ENCODE peak calls at places on chromosomes 5 and 9, in five cellular contexts. O is caudate nucleus, B is fibroblast of lung, Y is K562, D is body of pancreas. P is an unnamed sample.

GRCh38 chr9:214488-215448 is at the start of gene DOCK8:
- DNase-seq in O (no peak), B (no peak), Y (peak; percentile 78), D (peak; percentile 80), P (peak; percentile 41)

GRCh38 chr5:1507457-1507856 is 16.3 kb downstream of the LPCAT1 start:
- DNase-seq in O (no peak), B (no peak), Y (no peak), D (no peak), P (no peak)

GRCh38 chr9:129761293-129761900 is 8.6 kb upstream of the PTGES start:
- DNase-seq in O (no peak), B (peak; percentile 94), Y (no peak), D (peak; percentile 24), P (no peak)

GRCh38 chr9:127183814-127184582 is 61.6 kb upstream of the ANGPTL2 start:
- DNase-seq in O (no peak), B (peak; percentile 97), Y (no peak), D (no peak), P (no peak)

GRCh38 chr5:29518176-29518575 is 1675.3 kb upstream of the CDH6 start:
- DNase-seq in O (no peak), B (no peak), Y (no peak), D (no peak), P (no peak)

GRCh38 chr5:158807947-158808346 is 291.8 kb downstream of the EBF1 start:
- DNase-seq in O (no peak), B (no peak), Y (no peak), D (no peak), P (no peak)

GRCh38 chr5:117262607-117263131 is 688.0 kb upstream of the SEMA6A start:
- DNase-seq in O (peak; percentile 47), B (no peak), Y (no peak), D (no peak), P (no peak)

GRCh38 chr9:134128727-134129679 is 6.9 kb upstream of the WDR5 start:
- DNase-seq in O (no peak), B (no peak), Y (no peak), D (no peak), P (no peak)

GRCh38 chr5:42982107-42982622 is 58.0 kb downstream of the ANXA2R start:
- DNase-seq in O (no peak), B (no peak), Y (no peak), D (no peak), P (no peak)

GRCh38 chr5:169551146-169551545 is 32.4 kb upstream of the SPDL1 start:
- DNase-seq in O (no peak), B (no peak), Y (no peak), D (no peak), P (no peak)

GRCh38 chr5:78566747-78567449 is 81.7 kb downstream of the LHFPL2 start:
- DNase-seq in O (no peak), B (peak; percentile 28), Y (no peak), D (no peak), P (no peak)

GRCh38 chr9:33415152-33416038 is 13.0 kb upstream of the AQP7 start:
- DNase-seq in O (peak; percentile 26), B (peak; percentile 50), Y (peak; percentile 76), D (peak; percentile 90), P (peak; percentile 91)

GRCh38 chr9:14633906-14634565 is 59.2 kb downstream of the ZDHHC21 start:
- DNase-seq in O (no peak), B (no peak), Y (no peak), D (no peak), P (no peak)

GRCh38 chr9:14627513-14627912 is 65.7 kb downstream of the ZDHHC21 start:
- DNase-seq in O (no peak), B (no peak), Y (no peak), D (no peak), P (no peak)

DNA sequence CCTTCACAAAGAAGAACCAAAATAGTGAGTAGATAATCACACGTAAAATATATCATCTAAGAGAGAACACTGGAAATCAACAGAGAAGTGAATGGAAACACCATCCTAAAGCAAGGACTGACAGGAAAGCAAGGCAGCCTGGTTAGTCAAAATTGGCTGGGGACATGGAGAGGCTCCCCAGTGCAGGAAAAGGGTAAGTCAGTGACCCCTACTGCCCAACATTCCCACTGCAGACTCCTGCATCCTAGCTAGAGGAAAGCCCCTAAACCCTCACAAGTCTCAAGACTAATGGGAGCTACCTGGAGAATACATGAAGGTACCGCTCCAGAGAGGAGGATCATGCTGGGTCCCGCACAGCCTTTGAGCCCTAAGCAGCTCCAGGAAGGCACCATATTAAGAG is 60.1 kb downstream of the ZDHHC21 start:
- DNase-seq in O (no peak), B (no peak), Y (no peak), D (no peak), P (no peak)
- H3K27ac ChIP-seq in O (no peak overlapping the region), B (no peak overlapping the region), Y (no peak overlapping the region), D (no peak overlapping the region), P (no peak overlapping the region)

DNA sequence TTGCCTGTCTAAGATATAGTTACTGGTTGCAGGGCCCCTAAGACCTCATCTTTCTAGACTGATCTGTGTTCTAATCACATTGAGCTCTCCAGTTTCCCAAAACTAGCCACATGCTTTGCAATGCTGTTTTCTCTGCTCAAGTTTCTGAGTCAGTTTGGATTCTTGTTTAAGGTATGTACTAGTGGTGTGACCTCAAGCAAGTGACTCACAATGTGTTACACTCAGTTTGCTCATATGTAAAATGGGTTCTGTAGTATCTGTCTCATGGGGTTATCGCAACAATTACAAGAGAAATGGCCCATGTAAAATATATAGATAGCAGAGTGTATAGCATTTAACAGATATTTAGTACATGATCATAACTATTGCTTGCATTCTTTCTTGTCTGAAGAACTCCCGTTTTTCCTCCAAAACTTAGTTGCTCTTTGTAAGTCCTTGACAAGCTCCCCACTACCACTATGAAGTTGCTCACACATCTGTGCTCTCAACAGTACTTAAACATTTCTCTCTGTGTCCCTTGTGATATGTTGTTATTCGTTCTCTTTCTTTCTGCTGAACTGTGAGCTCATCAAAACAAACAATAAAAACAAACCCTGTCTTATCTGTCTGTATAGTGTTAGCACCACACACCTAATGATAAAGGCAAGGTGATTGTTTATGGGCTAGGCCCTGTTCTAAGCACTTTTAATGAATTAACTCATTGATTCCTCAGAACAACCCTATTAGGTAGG is 153.2 kb upstream of the ELL2 start:
- DNase-seq in O (no peak), B (peak; percentile 42), Y (no peak), D (no peak), P (no peak)
- H3K27ac ChIP-seq in O (no peak overlapping the region), B (no peak overlapping the region), Y (no peak overlapping the region), D (peak overlapping the region; percentile 68), P (no peak overlapping the region)

DNA sequence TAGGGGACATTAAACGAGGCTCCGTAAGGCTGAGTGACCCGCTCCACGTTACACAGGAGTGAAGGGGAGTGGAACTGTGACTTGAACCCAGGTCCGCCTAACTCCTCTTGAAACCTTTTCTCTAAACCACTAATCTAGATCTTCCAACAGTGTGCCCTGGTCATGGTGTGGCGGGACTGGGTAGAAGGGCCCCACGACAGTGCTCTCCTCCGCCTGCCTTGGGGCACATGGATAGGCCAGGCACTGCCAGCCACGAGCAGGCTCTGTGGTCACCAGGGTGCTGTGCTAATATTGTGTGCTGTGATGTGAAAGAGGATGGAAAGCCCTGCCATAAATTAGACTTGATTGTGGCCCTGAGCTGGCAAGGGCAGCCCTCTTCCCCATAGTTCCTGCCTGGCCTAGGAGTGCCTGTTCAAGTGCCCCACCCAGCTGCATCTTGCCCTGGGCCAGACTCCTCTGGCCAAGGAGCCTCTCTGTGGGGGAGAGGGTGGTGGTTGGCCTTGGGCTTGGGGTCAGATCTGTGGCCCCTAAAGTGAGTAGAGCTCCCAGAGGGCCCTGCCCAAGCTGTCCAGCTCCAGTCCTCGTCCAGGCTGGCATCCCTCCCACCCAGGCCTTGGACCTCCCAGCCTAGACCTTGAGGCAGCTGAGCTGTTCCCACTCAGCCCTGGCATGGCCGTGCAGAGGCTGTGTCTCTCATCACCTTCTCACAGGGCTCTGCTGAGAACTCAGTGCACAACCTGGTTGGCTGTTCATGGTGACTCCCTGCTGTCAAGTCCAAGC is 67.8 kb upstream of the TBC1D2 start:
- DNase-seq in O (no peak), B (no peak), Y (no peak), D (no peak), P (no peak)
- H3K27ac ChIP-seq in O (no peak overlapping the region), B (no peak overlapping the region), Y (no peak overlapping the region), D (no peak overlapping the region), P (no peak overlapping the region)

DNA sequence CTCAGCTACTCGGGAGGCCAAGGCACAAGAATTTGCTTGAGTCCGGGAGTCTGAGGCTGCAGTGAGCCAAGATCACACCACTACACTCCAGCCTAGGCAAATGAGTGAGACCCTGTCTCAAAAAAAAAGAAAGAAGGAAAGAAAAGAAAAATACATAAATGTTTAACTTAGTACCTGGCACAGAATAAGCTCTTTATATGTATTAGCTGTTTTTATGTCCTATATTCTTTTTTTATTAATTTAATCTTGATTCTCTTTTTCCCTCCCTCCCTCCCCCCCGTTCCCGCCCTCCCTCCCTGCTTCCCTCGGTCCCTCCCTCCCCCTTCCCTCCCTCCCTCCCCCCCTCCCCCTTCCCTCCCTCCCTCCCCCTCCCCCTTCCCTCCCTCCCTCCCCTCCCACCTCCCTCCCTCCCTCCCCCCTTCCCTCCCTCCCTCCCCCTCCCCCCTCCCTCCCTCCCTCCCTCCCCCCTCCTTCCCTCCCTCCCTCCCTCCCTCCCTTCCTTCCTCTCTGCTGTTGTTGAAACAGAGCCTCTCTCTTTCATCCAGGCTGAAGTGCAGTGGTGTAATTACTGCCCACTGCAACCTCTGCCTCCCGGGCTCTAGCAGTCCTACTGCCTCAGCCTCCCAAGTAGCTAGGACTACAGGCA is 135.8 kb upstream of the GRHPR start:
- DNase-seq in O (no peak), B (no peak), Y (no peak), D (no peak), P (no peak)
- H3K27ac ChIP-seq in O (no peak overlapping the region), B (no peak overlapping the region), Y (no peak overlapping the region), D (no peak overlapping the region), P (no peak overlapping the region)

GRCh38 chr9:109114670-109115069 is 5.1 kb downstream of the TMEM245 start:
- DNase-seq in O (no peak), B (peak; percentile 57), Y (no peak), D (peak; percentile 27), P (no peak)
- H3K27ac ChIP-seq in O (no peak overlapping the region), B (no peak overlapping the region), Y (peak overlapping the region; percentile 20), D (peak overlapping the region; percentile 72), P (no peak overlapping the region)

GRCh38 chr5:88876714-88877113 is 6.3 kb downstream of the MEF2C start:
- DNase-seq in O (no peak), B (no peak), Y (no peak), D (no peak), P (no peak)

GRCh38 chr5:88877826-88878225 is 5.2 kb downstream of the MEF2C start:
- DNase-seq in O (no peak), B (peak; percentile 14), Y (no peak), D (no peak), P (no peak)

GRCh38 chr5:88879724-88880123 is 3.3 kb downstream of the MEF2C start:
- DNase-seq in O (no peak), B (no peak), Y (no peak), D (no peak), P (no peak)

GRCh38 chr5:88880196-88880595 is 2.8 kb downstream of the MEF2C start:
- DNase-seq in O (no peak), B (no peak), Y (no peak), D (no peak), P (no peak)

GRCh38 chr5:88878976-88879375 is 4.0 kb downstream of the MEF2C start:
- DNase-seq in O (no peak), B (peak; percentile 74), Y (no peak), D (no peak), P (no peak)
- H3K27ac ChIP-seq in O (no peak overlapping the region), B (no peak overlapping the region), Y (no peak overlapping the region), D (no peak overlapping the region), P (no peak overlapping the region)